ENCODE peak calls at places on chromosomes 16 and 17, in seven cellular contexts. One of them, this sample, is unnamed. For H3K4me1, the result is how much of the 10 kb centered on the place peaks cover.

GRCh38 chr17:79915850-79916430 is 76.7 kb upstream of the CBX4 start:
- DNase-seq in hepatocyte: peak
- DNase-seq in gastrocnemius medialis: no peak
- DNase-seq in DND-41: no peak
- DNase-seq in cardiac muscle cell: peak
- DNase-seq in breast epithelium: peak
- DNase-seq in fibroblast of lung: peak
- DNase-seq in this sample: peak

GRCh38 chr17:83067071-83067717 is 12.2 kb upstream of the METRNL start:
- DNase-seq in hepatocyte: no peak
- DNase-seq in gastrocnemius medialis: peak
- DNase-seq in DND-41: no peak
- DNase-seq in cardiac muscle cell: no peak
- DNase-seq in breast epithelium: no peak
- DNase-seq in fibroblast of lung: no peak
- DNase-seq in this sample: no peak

GRCh38 chr17:29007456-29008455 is 1.9 kb upstream of the SEZ6 start:
- DNase-seq in hepatocyte: peak
- DNase-seq in gastrocnemius medialis: no peak
- DNase-seq in DND-41: no peak
- DNase-seq in cardiac muscle cell: peak
- DNase-seq in breast epithelium: no peak
- DNase-seq in fibroblast of lung: no peak
- DNase-seq in this sample: peak

GRCh38 chr17:69898606-69899005 is 176.4 kb upstream of the KCNJ16 start:
- DNase-seq in hepatocyte: no peak
- DNase-seq in gastrocnemius medialis: no peak
- DNase-seq in DND-41: no peak
- DNase-seq in cardiac muscle cell: peak
- DNase-seq in breast epithelium: no peak
- DNase-seq in fibroblast of lung: no peak
- DNase-seq in this sample: no peak

GRCh38 chr16:24701521-24701951 is 27.9 kb upstream of the TNRC6A start:
- DNase-seq in hepatocyte: no peak
- DNase-seq in gastrocnemius medialis: peak
- DNase-seq in DND-41: no peak
- DNase-seq in cardiac muscle cell: peak
- DNase-seq in breast epithelium: no peak
- DNase-seq in fibroblast of lung: peak
- DNase-seq in this sample: no peak

GRCh38 chr17:34579017-34579946 is at the start of gene TMEM132E:
- DNase-seq in hepatocyte: peak
- DNase-seq in gastrocnemius medialis: no peak
- DNase-seq in DND-41: no peak
- DNase-seq in cardiac muscle cell: peak
- DNase-seq in breast epithelium: peak
- DNase-seq in fibroblast of lung: peak
- DNase-seq in this sample: no peak

GRCh38 chr17:5775098-5775497 is 190.8 kb upstream of the NLRP1 start:
- DNase-seq in hepatocyte: no peak
- DNase-seq in gastrocnemius medialis: no peak
- DNase-seq in DND-41: no peak
- DNase-seq in cardiac muscle cell: no peak
- DNase-seq in breast epithelium: no peak
- DNase-seq in fibroblast of lung: no peak
- DNase-seq in this sample: no peak

GRCh38 chr17:38894276-38894675 is 24.4 kb downstream of the LASP1 start:
- DNase-seq in hepatocyte: no peak
- DNase-seq in gastrocnemius medialis: no peak
- DNase-seq in DND-41: no peak
- DNase-seq in cardiac muscle cell: no peak
- DNase-seq in breast epithelium: no peak
- DNase-seq in fibroblast of lung: no peak
- DNase-seq in this sample: no peak

GRCh38 chr17:80251966-80252365 is 8.7 kb upstream of the RNF213 start:
- DNase-seq in hepatocyte: no peak
- DNase-seq in gastrocnemius medialis: no peak
- DNase-seq in DND-41: no peak
- DNase-seq in cardiac muscle cell: no peak
- DNase-seq in breast epithelium: no peak
- DNase-seq in fibroblast of lung: no peak
- DNase-seq in this sample: no peak

GRCh38 chr17:58313815-58314705 is 14.5 kb downstream of the TSPOAP1 start:
- DNase-seq in hepatocyte: peak
- DNase-seq in gastrocnemius medialis: no peak
- DNase-seq in DND-41: peak
- DNase-seq in cardiac muscle cell: no peak
- DNase-seq in breast epithelium: no peak
- DNase-seq in fibroblast of lung: no peak
- DNase-seq in this sample: peak

GRCh38 chr16:2715519-2715918 is 4.5 kb downstream of the PRSS27 start:
- DNase-seq in hepatocyte: peak
- DNase-seq in gastrocnemius medialis: no peak
- DNase-seq in DND-41: peak
- DNase-seq in cardiac muscle cell: peak
- DNase-seq in breast epithelium: no peak
- DNase-seq in fibroblast of lung: peak
- DNase-seq in this sample: no peak

GRCh38 chr16:79656537-79657115 is 56.1 kb upstream of the MAF start:
- DNase-seq in hepatocyte: peak
- DNase-seq in gastrocnemius medialis: no peak
- DNase-seq in DND-41: no peak
- DNase-seq in cardiac muscle cell: no peak
- DNase-seq in breast epithelium: no peak
- DNase-seq in fibroblast of lung: no peak
- DNase-seq in this sample: peak

GRCh38 chr16:71473891-71474290 is 11.8 kb upstream of the ZNF23 start:
- DNase-seq in hepatocyte: no peak
- DNase-seq in gastrocnemius medialis: no peak
- DNase-seq in DND-41: no peak
- DNase-seq in cardiac muscle cell: no peak
- DNase-seq in breast epithelium: no peak
- DNase-seq in fibroblast of lung: no peak
- DNase-seq in this sample: no peak

GRCh38 chr17:77496401-77496801 is 355.6 kb downstream of the SEC14L1 start:
- DNase-seq in hepatocyte: no peak
- DNase-seq in gastrocnemius medialis: peak
- DNase-seq in DND-41: no peak
- DNase-seq in cardiac muscle cell: no peak
- DNase-seq in breast epithelium: no peak
- DNase-seq in fibroblast of lung: no peak
- DNase-seq in this sample: no peak

GRCh38 chr16:68685685-68686478 is 40.8 kb downstream of the CDH3 start:
- DNase-seq in hepatocyte: no peak
- DNase-seq in gastrocnemius medialis: no peak
- DNase-seq in DND-41: no peak
- DNase-seq in cardiac muscle cell: no peak
- DNase-seq in breast epithelium: no peak
- DNase-seq in fibroblast of lung: no peak
- DNase-seq in this sample: no peak

GRCh38 chr17:9121186-9121820 is 100.0 kb downstream of the NTN1 start:
- DNase-seq in hepatocyte: no peak
- DNase-seq in gastrocnemius medialis: no peak
- DNase-seq in DND-41: no peak
- DNase-seq in cardiac muscle cell: no peak
- DNase-seq in breast epithelium: no peak
- DNase-seq in fibroblast of lung: no peak
- DNase-seq in this sample: no peak

GRCh38 chr17:50601789-50602375 is 32.8 kb upstream of the ABCC3 start:
- DNase-seq in hepatocyte: no peak
- DNase-seq in gastrocnemius medialis: no peak
- DNase-seq in DND-41: no peak
- DNase-seq in cardiac muscle cell: no peak
- DNase-seq in breast epithelium: no peak
- DNase-seq in fibroblast of lung: no peak
- DNase-seq in this sample: no peak

GRCh38 chr16:87117936-87118335 is 199.3 kb downstream of the C16orf95 start:
- DNase-seq in hepatocyte: no peak
- DNase-seq in gastrocnemius medialis: no peak
- DNase-seq in DND-41: no peak
- DNase-seq in cardiac muscle cell: no peak
- DNase-seq in breast epithelium: no peak
- DNase-seq in fibroblast of lung: no peak
- DNase-seq in this sample: no peak

GRCh38 chr16:13543850-13544249 is 376.1 kb upstream of the ERCC4 start:
- DNase-seq in hepatocyte: no peak
- DNase-seq in gastrocnemius medialis: no peak
- DNase-seq in DND-41: no peak
- DNase-seq in cardiac muscle cell: no peak
- DNase-seq in breast epithelium: no peak
- DNase-seq in fibroblast of lung: no peak
- DNase-seq in this sample: no peak

GRCh38 chr16:52545157-52545543 is 1.8 kb downstream of the TOX3 start:
- DNase-seq in hepatocyte: no peak
- DNase-seq in gastrocnemius medialis: no peak
- DNase-seq in DND-41: no peak
- DNase-seq in cardiac muscle cell: no peak
- DNase-seq in breast epithelium: no peak
- DNase-seq in fibroblast of lung: no peak
- DNase-seq in this sample: peak
- H3K27ac ChIP-seq in hepatocyte: no peak
- H3K27ac ChIP-seq in gastrocnemius medialis: no peak
- H3K27ac ChIP-seq in DND-41: no peak
- H3K27ac ChIP-seq in cardiac muscle cell: no peak
- H3K27ac ChIP-seq in breast epithelium: no peak
- H3K27ac ChIP-seq in fibroblast of lung: no peak
- H3K27ac ChIP-seq in this sample: peak

DNA sequence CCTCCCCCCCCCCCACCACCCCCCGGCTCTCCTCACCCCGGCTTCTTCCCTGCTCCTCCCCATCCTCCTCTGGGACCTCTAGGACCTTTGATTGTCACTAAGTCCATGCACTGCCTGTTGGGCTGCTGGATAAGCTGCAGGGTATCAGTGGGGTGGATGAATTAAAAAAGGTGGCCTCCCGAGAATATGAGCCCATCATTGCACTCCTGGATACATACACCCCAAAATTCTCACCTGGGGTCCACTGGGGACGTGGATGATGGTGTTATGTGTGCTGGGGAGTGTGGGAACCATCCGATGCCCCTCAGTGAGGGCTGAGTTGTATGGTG is 88.8 kb downstream of the IRF8 start:
- DNase-seq in hepatocyte: no peak
- DNase-seq in gastrocnemius medialis: no peak
- DNase-seq in DND-41: no peak
- DNase-seq in cardiac muscle cell: no peak
- DNase-seq in breast epithelium: no peak
- DNase-seq in fibroblast of lung: no peak
- DNase-seq in this sample: no peak
- H3K4me1 ChIP-seq in hepatocyte: under half
- H3K4me1 ChIP-seq in gastrocnemius medialis: under half
- H3K4me1 ChIP-seq in DND-41: under half
- H3K4me1 ChIP-seq in cardiac muscle cell: under half
- H3K4me1 ChIP-seq in breast epithelium: under half
- H3K4me1 ChIP-seq in fibroblast of lung: under half
- H3K4me1 ChIP-seq in this sample: under half

GRCh38 chr16:88839745-88840588 is 16.8 kb downstream of the GALNS start:
- DNase-seq in hepatocyte: no peak
- DNase-seq in gastrocnemius medialis: no peak
- DNase-seq in DND-41: no peak
- DNase-seq in cardiac muscle cell: no peak
- DNase-seq in breast epithelium: no peak
- DNase-seq in fibroblast of lung: no peak
- DNase-seq in this sample: no peak
- H3K4me3 ChIP-seq in hepatocyte: no peak
- H3K4me3 ChIP-seq in gastrocnemius medialis: no peak
- H3K4me3 ChIP-seq in DND-41: no peak
- H3K4me3 ChIP-seq in cardiac muscle cell: no peak
- H3K4me3 ChIP-seq in breast epithelium: no peak
- H3K4me3 ChIP-seq in fibroblast of lung: no peak
- H3K4me3 ChIP-seq in this sample: no peak

DNA sequence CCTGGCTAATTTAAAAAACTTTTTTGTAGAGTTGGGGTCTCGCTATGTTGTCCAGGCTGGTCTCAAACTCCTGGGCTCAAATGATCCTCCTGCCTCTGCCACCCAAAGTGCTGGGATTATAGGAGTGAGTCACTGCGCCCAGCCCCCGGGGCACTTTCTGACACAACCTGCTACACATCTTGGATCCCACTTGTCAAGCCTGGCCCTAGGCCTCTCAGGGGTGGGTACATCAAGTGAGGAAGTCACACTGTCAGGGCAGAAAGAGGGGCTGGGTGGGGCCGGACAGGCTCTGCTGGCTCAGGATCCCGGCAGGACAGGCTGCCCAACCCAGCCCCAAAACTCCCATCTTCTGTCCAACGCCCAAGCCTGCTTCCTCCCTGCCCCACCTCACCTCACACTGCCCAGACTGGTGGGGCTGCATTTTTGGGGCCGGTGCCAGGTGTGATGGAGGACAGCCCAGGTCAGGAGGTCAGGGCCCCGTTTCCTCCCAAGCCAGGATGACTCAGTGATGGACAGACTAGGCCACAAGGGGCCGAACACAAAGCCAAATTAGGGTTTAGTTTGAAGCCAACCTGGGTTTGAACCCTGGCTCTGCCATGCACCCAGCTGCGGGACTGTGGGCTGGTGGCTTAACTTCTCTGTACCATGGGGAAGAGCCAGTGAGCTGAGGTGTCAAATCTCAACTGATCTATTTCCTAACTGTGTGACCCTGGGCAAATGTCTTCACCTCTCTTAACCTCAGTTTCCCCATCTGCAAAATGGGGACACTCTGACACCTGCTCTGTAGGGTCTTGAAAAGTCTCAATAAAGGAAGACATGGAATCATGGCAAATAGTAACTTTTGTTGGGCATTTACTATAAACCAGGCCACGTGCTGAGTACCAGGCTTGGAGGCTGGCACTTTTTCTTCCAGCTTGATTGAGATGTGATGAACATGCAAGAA is 8.9 kb upstream of the PPL start:
- DNase-seq in hepatocyte: peak
- DNase-seq in gastrocnemius medialis: peak
- DNase-seq in DND-41: no peak
- DNase-seq in cardiac muscle cell: no peak
- DNase-seq in breast epithelium: peak
- DNase-seq in fibroblast of lung: peak
- DNase-seq in this sample: peak
- H3K27ac ChIP-seq in hepatocyte: peak
- H3K27ac ChIP-seq in gastrocnemius medialis: peak
- H3K27ac ChIP-seq in DND-41: no peak
- H3K27ac ChIP-seq in cardiac muscle cell: no peak
- H3K27ac ChIP-seq in breast epithelium: peak
- H3K27ac ChIP-seq in fibroblast of lung: no peak
- H3K27ac ChIP-seq in this sample: no peak